ENCODE peak calls at places on chromosomes 7 and 10, in nine cellular contexts. B, Z, O, X, M, E, L, T and C are unnamed samples.

GRCh38 chr10:34102237-34102673 is 712.8 kb downstream of the PARD3 start:
- DNase-seq in O (no peak), B (no peak), X (no peak), E (peak; percentile 81), T (no peak), Z (peak; percentile 29), L (no peak), M (no peak), C (peak; percentile 85)

GRCh38 chr7:149196151-149196704 is 882 bp downstream of the ZNF282 start:
- DNase-seq in T (no peak), X (no peak), O (peak; percentile 23), Z (no peak), B (no peak), E (no peak), M (no peak), L (no peak), C (no peak)

GRCh38 chr7:133167300-133167699 is 85.4 kb upstream of the CHCHD3 start:
- DNase-seq in O (no peak), L (no peak), Z (no peak), E (no peak), B (no peak), X (no peak), T (no peak), M (no peak), C (no peak)

GRCh38 chr10:133460208-133460769 is 6.5 kb downstream of the SCART1 start:
- DNase-seq in X (no peak), T (no peak), Z (no peak), B (no peak), L (no peak), O (no peak), M (no peak), E (no peak), C (no peak)

GRCh38 chr7:138838166-138838565 is 40.2 kb upstream of the ATP6V0A4 start:
- DNase-seq in B (no peak), E (no peak), L (no peak), T (no peak), O (peak; percentile 44), X (no peak), Z (no peak), M (no peak), C (no peak)

GRCh38 chr7:13031481-13031880 is 344.0 kb downstream of the ARL4A start:
- DNase-seq in Z (no peak), B (no peak), E (no peak), T (no peak), X (no peak), L (no peak), M (no peak), O (no peak), C (no peak)

GRCh38 chr10:13660545-13660920 is 73.8 kb downstream of the PRPF18 start:
- DNase-seq in M (no peak), E (no peak), O (no peak), L (no peak), Z (no peak), X (no peak), B (no peak), T (no peak), C (no peak)

GRCh38 chr10:131495892-131496291 is 184.4 kb upstream of the TCERG1L start:
- DNase-seq in L (no peak), O (no peak), B (no peak), T (no peak), Z (no peak), X (no peak), M (no peak), E (no peak), C (no peak)

GRCh38 chr10:132656283-132657126 is 118.9 kb downstream of the INPP5A start:
- DNase-seq in M (peak; percentile 29), L (no peak), Z (no peak), B (no peak), T (no peak), E (no peak), O (no peak), X (peak; percentile 41), C (no peak)

GRCh38 chr10:77604941-77605351 is 32.7 kb downstream of the KCNMA1 start:
- DNase-seq in B (no peak), O (no peak), M (peak; percentile 76), X (no peak), L (no peak), Z (no peak), E (no peak), T (no peak), C (no peak)

GRCh38 chr7:115099906-115100305 is 178.0 kb downstream of the MDFIC start:
- DNase-seq in M (no peak), Z (peak; percentile 94), T (no peak), B (no peak), L (no peak), X (no peak), E (no peak), O (no peak), C (no peak)

GRCh38 chr10:106540606-106541005 is 623.9 kb downstream of the SORCS1 start:
- DNase-seq in B (no peak), T (no peak), O (no peak), L (no peak), X (no peak), M (no peak), E (no peak), Z (no peak), C (no peak)

GRCh38 chr10:103676058-103676785 is 179.2 kb downstream of the SH3PXD2A start:
- DNase-seq in E (no peak), X (no peak), O (no peak), L (no peak), M (no peak), B (no peak), Z (peak; percentile 75), T (no peak), C (no peak)

GRCh38 chr10:103679096-103679790 is 176.1 kb downstream of the SH3PXD2A start:
- DNase-seq in O (no peak), M (no peak), E (no peak), L (no peak), X (no peak), B (no peak), Z (no peak), T (no peak), C (no peak)

GRCh38 chr10:103678104-103678526 is 177.3 kb downstream of the SH3PXD2A start:
- DNase-seq in B (peak; percentile 45), O (no peak), Z (peak; percentile 97), T (no peak), M (no peak), X (peak; percentile 68), E (peak; percentile 89), L (peak; percentile 71), C (peak; percentile 89)

GRCh38 chr10:103676851-103677417 is 178.4 kb downstream of the SH3PXD2A start:
- DNase-seq in T (no peak), M (no peak), X (no peak), L (no peak), O (no peak), B (no peak), Z (peak; percentile 74), E (no peak), C (peak; percentile 77)

DNA sequence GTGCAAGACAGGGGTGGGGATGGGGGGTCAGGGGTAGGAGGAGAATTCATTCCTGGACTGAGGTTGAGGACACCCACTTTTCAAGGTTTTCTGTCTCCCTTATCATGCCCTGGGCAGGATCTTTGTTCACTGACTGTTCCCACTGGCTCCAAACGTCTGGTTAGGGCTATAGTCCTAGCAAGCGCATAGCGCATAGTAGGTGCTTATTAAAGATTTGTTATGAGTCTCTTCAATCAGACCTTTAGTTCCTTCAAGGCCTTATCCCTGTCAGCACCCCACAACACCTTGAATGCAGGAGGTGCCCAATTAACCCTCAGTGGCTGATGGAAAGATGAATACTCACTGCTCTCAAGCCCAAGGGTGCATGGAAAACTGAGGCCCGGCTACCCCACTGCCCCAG is 177.9 kb downstream of the SH3PXD2A start:
- DNase-seq in O (no peak), B (no peak), E (no peak), Z (no peak), L (no peak), T (no peak), M (no peak), X (no peak), C (no peak)
- H3K4me3 ChIP-seq in O (no peak overlapping the region), B (peak overlapping the region; percentile 14), E (peak overlapping the region; percentile 32), Z (peak overlapping the region; percentile 41), L (no peak overlapping the region), T (no peak overlapping the region), M (no peak overlapping the region), X (peak overlapping the region; percentile 32), C (no peak overlapping the region)

GRCh38 chr10:128007971-128008370 is 101.1 kb downstream of the PTPRE start:
- DNase-seq in X (no peak), E (no peak), Z (no peak), L (no peak), T (no peak), M (peak; percentile 28), O (no peak), B (no peak), C (no peak)

GRCh38 chr10:128009357-128009756 is 102.5 kb downstream of the PTPRE start:
- DNase-seq in B (no peak), M (peak; percentile 46), E (no peak), O (no peak), L (no peak), T (no peak), Z (no peak), X (no peak), C (peak; percentile 59)

GRCh38 chr10:128005858-128006257 is 99.0 kb downstream of the PTPRE start:
- DNase-seq in X (no peak), T (no peak), L (no peak), B (no peak), Z (no peak), M (no peak), E (no peak), O (no peak), C (no peak)

GRCh38 chr10:128008521-128009250 is 101.8 kb downstream of the PTPRE start:
- DNase-seq in L (no peak), O (no peak), B (no peak), E (no peak), M (no peak), Z (no peak), X (no peak), T (no peak), C (peak; percentile 18)

GRCh38 chr10:128007017-128007416 is 100.1 kb downstream of the PTPRE start:
- DNase-seq in X (no peak), T (no peak), E (no peak), O (no peak), B (no peak), L (no peak), M (no peak), Z (no peak), C (no peak)
- H3K27me3 ChIP-seq in X (no peaks in the 10 kb centered on the region), T (no peaks in the 10 kb centered on the region), E (no peaks in the 10 kb centered on the region), O (peaks cover 7% of the 10 kb centered on the region), B (no peaks in the 10 kb centered on the region), L (peaks cover 11% of the 10 kb centered on the region), M (no peaks in the 10 kb centered on the region), Z (no peaks in the 10 kb centered on the region), C (no peaks in the 10 kb centered on the region)

GRCh38 chr7:108079291-108080057 is 50.7 kb downstream of the LAMB4 start:
- DNase-seq in Z (peak; percentile 77), L (no peak), T (no peak), M (no peak), O (no peak), B (no peak), X (no peak), E (no peak), C (no peak)
- H3K27ac ChIP-seq in Z (peak overlapping the region; percentile 72), L (no peak overlapping the region), T (no peak overlapping the region), M (peak overlapping the region; percentile 59), O (no peak overlapping the region), B (no peak overlapping the region), X (no peak overlapping the region), E (no peak overlapping the region), C (no peak overlapping the region)

DNA sequence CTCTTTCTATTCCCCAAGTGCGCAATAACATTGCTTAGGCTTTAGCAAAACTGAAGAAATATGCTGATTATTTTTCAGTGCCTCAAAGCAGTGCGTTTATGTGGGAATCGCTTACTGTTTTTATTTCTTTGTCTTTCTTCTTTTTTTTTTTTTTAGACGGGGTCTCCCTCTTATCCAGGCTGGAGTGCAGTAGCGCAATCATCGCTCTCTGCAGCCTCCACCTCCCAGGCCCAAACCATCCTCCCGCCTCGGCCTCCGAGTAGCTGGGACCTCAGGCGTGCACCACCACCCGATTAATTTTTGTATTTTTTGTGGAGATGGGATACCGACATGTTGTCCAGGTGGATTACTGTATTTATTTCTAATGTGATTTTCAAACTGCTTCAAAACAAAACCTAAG is 1.2 kb downstream of the DENND10 start:
- DNase-seq in O (no peak), E (no peak), T (no peak), M (no peak), L (no peak), Z (no peak), B (no peak), X (no peak), C (no peak)
- H3K4me3 ChIP-seq in O (peak overlapping the region; percentile 87), E (peak overlapping the region; percentile 78), T (peak overlapping the region; percentile 82), M (peak overlapping the region; percentile 89), L (peak overlapping the region; percentile 94), Z (peak overlapping the region; percentile 99), B (peak overlapping the region; percentile 85), X (peak overlapping the region; percentile 75), C (no peak overlapping the region)